ENCODE peak calls at places on chromosome 6, in six cellular contexts. K is H9, I is neuronal stem cell, X is IMR-90, N is trophoblast cell, L is H1. Q is an unnamed sample.

GRCh38 chr6:109308018-109308492 is 74.2 kb downstream of the CD164 start:
- DNase-seq in I (no peak), X (peak), L (no peak), N (peak), K (no peak), Q (peak)

GRCh38 chr6:9404351-9405146 is 969.2 kb upstream of the SLC35B3 start:
- DNase-seq in K (no peak), X (no peak), L (no peak), I (no peak), N (no peak), Q (no peak)

GRCh38 chr6:111653961-111654360 is 48.3 kb upstream of the TRAF3IP2 start:
- DNase-seq in X (no peak), K (no peak), N (no peak), I (no peak), L (no peak), Q (no peak)

GRCh38 chr6:41626917-41627316 is 11.4 kb upstream of the MDFI start:
- DNase-seq in I (no peak), X (no peak), L (no peak), K (no peak), N (no peak), Q (peak)

GRCh38 chr6:69848552-69848951 is 17.8 kb upstream of the COL19A1 start:
- DNase-seq in I (no peak), X (no peak), K (no peak), L (no peak), N (no peak), Q (no peak)

GRCh38 chr6:154474636-154475428 is 35.7 kb downstream of the CNKSR3 start:
- DNase-seq in I (no peak), L (no peak), X (peak), K (no peak), N (peak), Q (peak)

GRCh38 chr6:13538084-13538483 is 36.3 kb upstream of the SIRT5 start:
- DNase-seq in X (peak), I (no peak), N (peak), L (no peak), K (no peak), Q (peak)

GRCh38 chr6:37221585-37222124 is 35.9 kb upstream of the TBC1D22B start:
- DNase-seq in X (no peak), N (no peak), L (no peak), I (no peak), K (no peak), Q (no peak)

GRCh38 chr6:107154131-107154906 is 39.0 kb upstream of the BEND3 start:
- DNase-seq in K (peak), N (no peak), X (no peak), I (peak), L (no peak), Q (no peak)

GRCh38 chr6:296151-297122 is 4.2 kb downstream of the DUSP22 start:
- DNase-seq in L (peak), X (no peak), I (no peak), N (no peak), K (no peak), Q (no peak)

GRCh38 chr6:40395066-40395697 is 192.0 kb downstream of the LRFN2 start:
- DNase-seq in X (no peak), N (peak), L (peak), K (peak), I (no peak), Q (no peak)

GRCh38 chr6:11989376-11989775 is 22.7 kb upstream of the HIVEP1 start:
- DNase-seq in L (no peak), I (no peak), X (no peak), K (no peak), N (peak), Q (no peak)

GRCh38 chr6:116359835-116360234 is 10.9 kb upstream of the DSE start:
- DNase-seq in N (no peak), L (no peak), X (no peak), K (no peak), I (no peak), Q (no peak)

GRCh38 chr6:155103816-155104366 is 108.8 kb downstream of the TIAM2 start:
- DNase-seq in N (no peak), I (no peak), L (no peak), K (no peak), X (no peak), Q (peak)

GRCh38 chr6:150282806-150283205 is 86.0 kb upstream of the IYD start:
- DNase-seq in N (no peak), L (no peak), K (no peak), I (no peak), X (peak), Q (no peak)

GRCh38 chr6:16338577-16339262 is 100.3 kb downstream of the GMPR start:
- DNase-seq in K (no peak), L (no peak), X (peak), I (no peak), N (peak), Q (peak)

GRCh38 chr6:158143700-158144099 is 24.4 kb downstream of the SERAC1 start:
- DNase-seq in K (peak), N (no peak), X (peak), I (no peak), L (no peak), Q (no peak)

GRCh38 chr6:37488464-37488863 is 11.2 kb downstream of the CCDC167 start:
- DNase-seq in I (no peak), N (no peak), L (no peak), K (no peak), X (no peak), Q (no peak)

GRCh38 chr6:139153876-139154275 is 19.0 kb downstream of the HECA start:
- DNase-seq in X (peak), K (no peak), N (no peak), I (no peak), L (no peak), Q (peak)

GRCh38 chr6:21536280-21536766 is 57.2 kb upstream of the SOX4 start:
- DNase-seq in L (no peak), N (no peak), I (no peak), K (no peak), X (no peak), Q (no peak)

GRCh38 chr6:106959985-106960384 is 14.5 kb downstream of the CD24 start:
- DNase-seq in K (no peak), X (no peak), I (no peak), L (no peak), N (no peak), Q (no peak)

GRCh38 chr6:72246926-72247325 is 360.6 kb downstream of the RIMS1 start:
- DNase-seq in X (peak), L (no peak), I (peak), K (peak), N (no peak), Q (no peak)

GRCh38 chr6:64522859-64523258 is 887.3 kb downstream of the PHF3 start:
- DNase-seq in K (no peak), X (no peak), N (no peak), L (no peak), I (no peak), Q (no peak)

GRCh38 chr6:37141291-37142046 is 28.5 kb upstream of the PIM1 start:
- DNase-seq in L (no peak), X (peak), I (peak), K (peak), N (peak), Q (peak)

GRCh38 chr6:51959744-51960383 is 127.5 kb downstream of the PKHD1 start:
- DNase-seq in L (peak), I (peak), X (peak), N (peak), K (peak), Q (peak)

GRCh38 chr6:111219785-111220184 is 132.5 kb downstream of the SLC16A10 start:
- DNase-seq in X (no peak), N (no peak), I (no peak), L (no peak), K (no peak), Q (no peak)

GRCh38 chr6:96276326-96276725 is 245.3 kb upstream of the UFL1 start:
- DNase-seq in I (no peak), X (no peak), L (no peak), N (no peak), K (no peak), Q (no peak)

GRCh38 chr6:30006170-30007131 is 54.6 kb upstream of the POLR1H start:
- DNase-seq in K (peak), X (peak), I (no peak), L (peak), N (peak), Q (peak)

GRCh38 chr6:11439017-11439420 is 98.5 kb upstream of the TMEM170B start:
- DNase-seq in X (no peak), I (no peak), K (no peak), N (no peak), L (no peak), Q (no peak)

GRCh38 chr6:69907981-69908498 is 41.7 kb downstream of the COL19A1 start:
- DNase-seq in I (no peak), L (no peak), X (peak), K (no peak), N (no peak), Q (peak)

GRCh38 chr6:152954443-152954842 is 28.4 kb downstream of the FBXO5 start:
- DNase-seq in I (no peak), X (no peak), N (no peak), K (no peak), L (no peak), Q (no peak)

GRCh38 chr6:152272486-152272885 is 364.7 kb downstream of the SYNE1 start:
- DNase-seq in N (peak), X (no peak), K (no peak), I (no peak), L (no peak), Q (no peak)

GRCh38 chr6:82588020-82588419 is 224.4 kb downstream of the TPBG start:
- DNase-seq in N (peak), I (no peak), L (no peak), K (no peak), X (no peak), Q (no peak)

GRCh38 chr6:132525866-132526265 is 12.2 kb upstream of the TAAR9 start:
- DNase-seq in X (no peak), L (no peak), N (no peak), K (no peak), I (peak), Q (no peak)

GRCh38 chr6:104312851-104313250 is 546.9 kb downstream of the HACE1 start:
- DNase-seq in N (no peak), L (no peak), K (no peak), I (no peak), X (no peak), Q (no peak)

GRCh38 chr6:168248148-168248620 is 71.4 kb downstream of the DACT2 start:
- DNase-seq in N (no peak), K (no peak), L (no peak), I (no peak), X (no peak), Q (peak)
- H3K27ac ChIP-seq in N (no peak), K (no peak), L (no peak), I (no peak), X (no peak), Q (no peak)

GRCh38 chr6:90406142-90406794 is 109.6 kb upstream of the BACH2 start:
- DNase-seq in N (peak), I (no peak), K (no peak), L (no peak), X (peak), Q (peak)
- H3K14ac ChIP-seq in N (no peak), I (no peak), K (no peak), L (no peak), X (no peak), Q (no peak)

GRCh38 chr6:45486739-45487138 is 109.0 kb upstream of the SUPT3H start:
- DNase-seq in N (no peak), I (no peak), L (no peak), X (no peak), K (no peak), Q (no peak)

GRCh38 chr6:45483021-45483420 is 105.3 kb upstream of the SUPT3H start:
- DNase-seq in N (peak), I (no peak), L (no peak), K (no peak), X (peak), Q (peak)

GRCh38 chr6:45479834-45480696 is 102.3 kb upstream of the SUPT3H start:
- DNase-seq in N (no peak), I (no peak), K (no peak), X (peak), L (no peak), Q (peak)

GRCh38 chr6:45480697-45481415 is 103.1 kb upstream of the SUPT3H start:
- DNase-seq in I (no peak), K (no peak), L (no peak), X (no peak), N (no peak), Q (peak)

DNA sequence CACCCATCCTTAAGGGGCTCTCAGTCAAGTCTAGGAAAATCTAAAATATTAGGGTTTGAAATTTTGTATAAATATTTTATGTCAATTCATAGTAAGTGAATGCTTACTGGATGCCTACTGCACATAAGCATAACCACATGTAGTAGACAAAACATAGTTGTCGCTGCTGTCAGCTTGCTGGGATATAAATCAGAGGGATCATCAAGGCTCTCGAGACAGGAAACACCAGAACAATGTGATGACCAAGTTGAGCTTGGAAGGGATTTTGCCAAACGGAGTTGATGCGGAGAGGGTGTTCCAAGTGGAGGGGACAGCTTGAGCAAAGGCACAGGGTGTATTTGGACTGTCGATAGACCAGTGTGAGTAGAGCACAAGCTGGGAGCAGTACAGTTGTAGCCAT is 105.8 kb upstream of the SUPT3H start:
- DNase-seq in L (no peak), I (no peak), N (no peak), K (no peak), X (peak), Q (peak)
- H3K27ac ChIP-seq in L (no peak), I (no peak), N (no peak), K (no peak), X (peak), Q (peak)

GRCh38 chr6:122264557-122264956 is 134.9 kb upstream of the HSF2 start:
- DNase-seq in L (no peak), I (no peak), X (no peak), N (no peak), K (no peak), Q (no peak)
- H3K14ac ChIP-seq in L (no peak), I (no peak), X (no peak), N (no peak), K (no peak), Q (no peak)

GRCh38 chr6:80725156-80725930 is 618.9 kb downstream of the BCKDHB start:
- DNase-seq in L (no peak), I (no peak), N (no peak), K (no peak), X (peak), Q (peak)
- H3K27ac ChIP-seq in L (no peak), I (no peak), N (no peak), K (no peak), X (no peak), Q (no peak)

DNA sequence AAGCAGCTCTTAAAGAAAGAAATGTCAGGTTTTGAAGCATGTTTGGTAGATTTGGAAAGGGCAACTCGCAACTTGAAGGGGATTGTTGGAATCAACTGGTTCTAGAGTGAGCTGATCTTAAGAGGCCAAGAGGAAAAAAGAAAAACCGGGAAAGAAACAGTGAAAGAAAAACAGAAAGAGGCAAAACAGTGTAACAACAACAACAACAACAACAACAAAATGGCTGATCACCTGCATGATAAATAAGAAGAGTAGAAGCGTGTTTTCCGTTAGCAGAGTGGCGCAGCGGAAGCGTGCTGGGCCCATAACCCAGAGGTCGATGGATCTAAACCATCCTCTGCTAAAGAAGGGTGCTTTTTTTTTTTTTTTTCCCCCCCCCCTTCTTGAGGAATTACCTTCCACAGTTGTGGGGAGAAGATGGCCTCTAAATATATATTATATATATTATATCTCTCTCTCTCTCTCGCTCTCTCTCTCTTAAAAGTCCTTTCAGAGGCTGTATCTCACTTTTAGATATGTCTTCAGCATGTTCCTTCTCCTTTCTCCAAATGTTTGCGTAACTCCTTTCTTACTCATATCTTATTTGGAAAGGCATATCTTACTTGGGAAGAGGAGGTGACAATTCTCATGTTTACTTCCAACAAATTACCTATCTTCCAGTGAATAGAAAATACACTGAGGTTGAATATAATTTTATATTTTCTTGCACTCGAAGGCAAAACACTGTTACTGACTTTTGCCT is 134.4 kb downstream of the OR2B2 start:
- DNase-seq in N (no peak), K (peak), I (no peak), X (no peak), L (peak), Q (no peak)
- H3K14ac ChIP-seq in N (no peak), K (no peak), I (no peak), X (no peak), L (no peak), Q (no peak)

GRCh38 chr6:39204646-39205244 is 24.5 kb downstream of the KCNK5 start:
- DNase-seq in N (peak), X (no peak), K (peak), L (peak), I (peak), Q (no peak)
- H3K27ac ChIP-seq in N (no peak), X (no peak), K (peak), L (peak), I (peak), Q (no peak)

DNA sequence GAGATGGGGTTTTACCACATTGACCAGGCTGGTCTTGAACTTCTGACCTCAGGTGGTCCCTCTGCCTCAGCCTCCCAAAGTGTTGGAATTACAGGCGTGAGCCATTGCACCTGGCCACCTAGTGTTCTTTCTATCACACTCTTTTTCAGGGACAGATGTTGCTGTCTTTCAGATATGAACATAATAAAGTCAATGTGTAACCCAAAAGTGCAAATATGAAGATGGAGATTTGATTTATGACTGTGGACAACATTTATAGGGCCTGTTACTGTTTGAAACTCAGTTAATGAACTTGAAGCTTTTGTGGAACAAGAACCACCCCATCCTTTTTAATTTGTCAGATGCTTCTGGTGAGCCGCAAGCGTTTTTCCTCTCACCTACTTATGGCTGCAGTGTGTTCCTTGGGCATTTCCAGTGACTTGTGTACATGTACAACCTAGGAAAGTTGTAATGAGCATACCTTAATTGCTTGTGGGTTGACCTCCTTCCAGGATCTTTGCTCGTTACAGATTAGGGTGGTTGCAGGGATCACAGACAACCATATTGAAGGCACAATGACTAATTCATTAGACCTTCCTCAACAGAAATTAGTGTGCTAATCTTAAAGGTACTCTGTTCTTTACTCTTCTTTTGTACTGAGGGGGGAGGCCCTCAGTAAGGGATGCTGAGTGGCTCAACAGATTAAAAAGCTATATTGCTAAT is 6.8 kb downstream of the TBPL1 start:
- DNase-seq in X (no peak), K (no peak), N (no peak), I (no peak), L (no peak), Q (no peak)
- H3K14ac ChIP-seq in X (no peak), K (no peak), N (no peak), I (no peak), L (no peak), Q (no peak)

DNA sequence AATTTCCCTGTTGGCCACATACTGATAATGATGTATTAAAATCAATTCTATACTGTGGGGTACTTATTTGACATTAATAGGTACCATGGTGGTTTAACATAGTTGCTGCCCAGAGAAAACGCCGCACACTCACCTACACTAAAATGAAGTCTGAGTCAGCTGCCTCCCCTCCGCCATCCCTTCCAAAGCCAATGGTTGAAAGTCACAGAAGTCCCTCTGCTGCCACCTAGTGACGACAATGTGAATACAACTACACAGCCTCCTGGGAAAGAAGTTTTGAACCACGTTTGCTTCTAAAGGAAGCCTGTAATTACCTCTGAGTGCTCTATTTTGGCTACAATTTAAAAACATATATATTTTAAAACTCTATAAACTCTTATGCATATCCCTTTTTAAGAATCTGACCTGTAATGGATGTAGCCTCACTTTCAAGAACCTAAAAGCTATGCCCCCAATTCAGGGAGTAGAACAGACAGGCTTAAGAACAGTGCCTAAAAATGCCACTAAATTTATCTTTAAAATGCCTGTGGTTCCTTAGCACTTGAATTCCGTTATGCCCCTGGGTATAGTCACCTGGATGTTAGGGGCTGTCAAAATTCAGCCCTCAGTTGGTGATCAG is 20.6 kb upstream of the ECI2 start:
- DNase-seq in X (peak), I (peak), N (peak), L (peak), K (peak), Q (peak)
- H3K27ac ChIP-seq in X (no peak), I (no peak), N (no peak), L (no peak), K (no peak), Q (no peak)